ENCODE peak calls at places on chromosomes 5 and 9, in five cellular contexts. A is HepG2, I is GM12878, M is K562, C is upper lobe of left lung. J is an unnamed sample.
A peak's percentile ranks its signal among the peaks of the same experiment; 100 is the strongest.

GRCh38 chr5:67214036-67214435 is 17.4 kb upstream of the CD180 start:
- ATAC-seq in A (no peak), I (no peak), M (no peak), C (no peak), J (no peak)

GRCh38 chr5:56170557-56170956 is 62.6 kb downstream of the ANKRD55 start:
- ATAC-seq in A (no peak), I (no peak), M (no peak), C (peak; percentile 37), J (no peak)

GRCh38 chr5:62354028-62354874 is 48.2 kb downstream of the KIF2A start:
- ATAC-seq in A (peak; percentile 68), I (peak; percentile 92), M (peak; percentile 77), C (peak; percentile 72), J (no peak)

GRCh38 chr5:96794757-96795156 is 13.0 kb downstream of the ERAP1 start:
- ATAC-seq in A (no peak), I (no peak), M (no peak), C (no peak), J (no peak)

GRCh38 chr9:107584186-107584585 is 94.6 kb upstream of the KLF4 start:
- ATAC-seq in A (no peak), I (peak; percentile 48), M (no peak), C (no peak), J (no peak)

GRCh38 chr9:113536483-113537226 is 73.1 kb downstream of the RGS3 start:
- ATAC-seq in A (no peak), I (no peak), M (peak; percentile 8), C (peak; percentile 38), J (peak; percentile 76)

GRCh38 chr5:16690243-16690839 is 73.5 kb upstream of the RETREG1 start:
- ATAC-seq in A (peak; percentile 99), I (peak; percentile 97), M (peak; percentile 99), C (peak; percentile 56), J (no peak)

GRCh38 chr5:89728750-89729149 is 680.8 kb downstream of the CETN3 start:
- ATAC-seq in A (no peak), I (no peak), M (no peak), C (peak; percentile 64), J (peak; percentile 77)

GRCh38 chr9:130118841-130119520 is 53.2 kb upstream of the NCS1 start:
- ATAC-seq in A (no peak), I (no peak), M (no peak), C (peak; percentile 50), J (no peak)

GRCh38 chr9:826500-827280 is 14.8 kb upstream of the DMRT1 start:
- ATAC-seq in A (peak; percentile 42), I (no peak), M (no peak), C (no peak), J (no peak)

GRCh38 chr9:93210974-93211653 is 27.2 kb downstream of the WNK2 start:
- ATAC-seq in A (no peak), I (no peak), M (no peak), C (no peak), J (no peak)

GRCh38 chr5:143134269-143134668 is 269.2 kb downstream of the NR3C1 start:
- ATAC-seq in A (no peak), I (no peak), M (no peak), C (no peak), J (no peak)

GRCh38 chr9:87656485-87656884 is 69.4 kb upstream of the CTSL start:
- ATAC-seq in A (no peak), I (no peak), M (peak; percentile 51), C (peak; percentile 37), J (peak; percentile 65)

GRCh38 chr5:83900307-83900706 is 179.7 kb upstream of the HAPLN1 start:
- ATAC-seq in A (no peak), I (no peak), M (no peak), C (no peak), J (no peak)

GRCh38 chr5:157225463-157226422 is 40.2 kb upstream of the CYFIP2 start:
- ATAC-seq in A (no peak), I (peak; percentile 61), M (no peak), C (no peak), J (no peak)

GRCh38 chr9:37034320-37034937 is 361 bp upstream of the PAX5 start:
- ATAC-seq in A (peak; percentile 77), I (peak; percentile 47), M (no peak), C (peak; percentile 55), J (no peak)

GRCh38 chr5:52956014-52956413 is 33.1 kb upstream of the ITGA2 start:
- ATAC-seq in A (peak; percentile 77), I (no peak), M (no peak), C (no peak), J (no peak)

GRCh38 chr9:22683393-22684075 is 236.9 kb downstream of the DMRTA1 start:
- ATAC-seq in A (no peak), I (peak; percentile 78), M (no peak), C (peak; percentile 17), J (peak; percentile 42)

GRCh38 chr5:61362796-61363364 is 30.8 kb downstream of the ZSWIM6 start:
- ATAC-seq in A (peak; percentile 32), I (peak; percentile 70), M (peak; percentile 46), C (no peak), J (no peak)

GRCh38 chr5:30092548-30092947 is 1100.9 kb upstream of the CDH6 start:
- ATAC-seq in A (no peak), I (no peak), M (no peak), C (no peak), J (no peak)

GRCh38 chr5:116727248-116727647 is 152.6 kb upstream of the SEMA6A start:
- ATAC-seq in A (no peak), I (no peak), M (no peak), C (no peak), J (no peak)

GRCh38 chr9:91059713-91060112 is 258.1 kb downstream of the SYK start:
- ATAC-seq in A (no peak), I (no peak), M (no peak), C (no peak), J (no peak)

GRCh38 chr9:91060520-91061343 is 259.1 kb downstream of the SYK start:
- ATAC-seq in A (peak; percentile 91), I (no peak), M (no peak), C (peak; percentile 80), J (peak; percentile 83)

GRCh38 chr9:91063471-91063870 is 261.9 kb downstream of the SYK start:
- ATAC-seq in A (no peak), I (no peak), M (no peak), C (no peak), J (no peak)

GRCh38 chr9:91065231-91066041 is 263.8 kb downstream of the SYK start:
- ATAC-seq in A (peak; percentile 40), I (no peak), M (no peak), C (no peak), J (no peak)

GRCh38 chr9:91062281-91062680 is 260.7 kb downstream of the SYK start:
- ATAC-seq in A (no peak), I (no peak), M (no peak), C (no peak), J (no peak)
- TF ChIP-seq EP300 in A (no peak), I (no peak), M (no peak), C (no peak), J (no peak)

GRCh38 chr5:134396274-134396673 is 15.4 kb downstream of the CDKN2AIPNL start:
- ATAC-seq in A (peak; percentile 43), I (no peak), M (no peak), C (no peak), J (no peak)

GRCh38 chr5:134392301-134392700 is 19.4 kb downstream of the CDKN2AIPNL start:
- ATAC-seq in A (no peak), I (no peak), M (no peak), C (no peak), J (no peak)

GRCh38 chr5:134398609-134399155 is 13.0 kb downstream of the CDKN2AIPNL start:
- ATAC-seq in A (peak; percentile 23), I (no peak), M (no peak), C (no peak), J (no peak)

GRCh38 chr5:134394932-134395331 is 16.7 kb downstream of the CDKN2AIPNL start:
- ATAC-seq in A (no peak), I (no peak), M (no peak), C (no peak), J (no peak)

DNA sequence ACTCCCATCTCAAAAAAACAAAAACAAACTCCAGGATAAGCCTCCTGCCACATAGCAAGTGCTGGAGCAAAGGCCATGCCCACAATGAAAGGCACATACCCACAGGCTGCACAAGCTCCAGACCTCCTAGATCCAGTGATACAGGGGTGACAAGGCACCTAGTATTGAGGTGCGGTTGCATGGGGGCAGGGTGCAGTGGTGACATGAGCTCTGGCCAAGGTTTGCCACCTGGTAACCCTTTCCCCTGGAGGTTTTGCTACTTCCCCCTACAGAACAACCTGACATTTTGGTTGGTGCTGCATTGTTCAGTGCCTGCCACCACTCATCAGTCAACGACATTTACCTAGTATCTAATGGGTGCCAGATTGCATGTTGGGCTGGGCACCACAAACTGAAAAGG is 14.5 kb downstream of the CDKN2AIPNL start:
- ATAC-seq in A (peak; percentile 19), I (no peak), M (no peak), C (no peak), J (no peak)
- TF ChIP-seq POLR2AphosphoS5 in A (no peak), I (peak; percentile 50), M (no peak), C (no peak), J (no peak)

GRCh38 chr5:111691508-111691907 is 65.5 kb downstream of the NREP start:
- ATAC-seq in A (no peak), I (peak; percentile 52), M (no peak), C (no peak), J (no peak)

GRCh38 chr5:111694183-111694582 is 62.8 kb downstream of the NREP start:
- ATAC-seq in A (no peak), I (no peak), M (no peak), C (no peak), J (peak; percentile 65)

GRCh38 chr5:111691914-111692313 is 65.1 kb downstream of the NREP start:
- ATAC-seq in A (no peak), I (no peak), M (no peak), C (no peak), J (no peak)

GRCh38 chr5:111685969-111686368 is 71.0 kb downstream of the NREP start:
- ATAC-seq in A (peak; percentile 95), I (peak; percentile 52), M (peak; percentile 61), C (no peak), J (no peak)

DNA sequence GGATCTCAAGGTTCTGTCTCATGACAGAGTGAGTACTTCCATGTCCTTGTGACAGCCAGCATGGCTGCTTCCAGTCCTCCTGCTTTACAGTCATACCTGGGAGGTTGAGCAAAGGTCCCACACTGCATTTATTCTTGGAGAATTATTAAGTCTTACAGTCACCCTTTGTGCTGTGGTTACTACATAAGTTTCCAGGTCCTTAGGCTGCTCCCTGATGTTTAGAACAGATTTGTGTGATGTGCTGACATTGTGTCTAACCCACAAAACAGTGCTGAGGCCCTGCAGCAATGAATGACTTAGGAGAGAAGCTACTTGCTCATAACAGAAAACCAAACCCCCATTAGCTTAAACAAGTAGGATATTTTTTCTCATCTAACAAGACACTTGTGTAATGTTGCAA is 67.4 kb downstream of the NREP start:
- ATAC-seq in A (no peak), I (no peak), M (no peak), C (no peak), J (no peak)
- TF ChIP-seq EP300 in A (no peak), I (no peak), M (no peak), C (no peak), J (no peak)

DNA sequence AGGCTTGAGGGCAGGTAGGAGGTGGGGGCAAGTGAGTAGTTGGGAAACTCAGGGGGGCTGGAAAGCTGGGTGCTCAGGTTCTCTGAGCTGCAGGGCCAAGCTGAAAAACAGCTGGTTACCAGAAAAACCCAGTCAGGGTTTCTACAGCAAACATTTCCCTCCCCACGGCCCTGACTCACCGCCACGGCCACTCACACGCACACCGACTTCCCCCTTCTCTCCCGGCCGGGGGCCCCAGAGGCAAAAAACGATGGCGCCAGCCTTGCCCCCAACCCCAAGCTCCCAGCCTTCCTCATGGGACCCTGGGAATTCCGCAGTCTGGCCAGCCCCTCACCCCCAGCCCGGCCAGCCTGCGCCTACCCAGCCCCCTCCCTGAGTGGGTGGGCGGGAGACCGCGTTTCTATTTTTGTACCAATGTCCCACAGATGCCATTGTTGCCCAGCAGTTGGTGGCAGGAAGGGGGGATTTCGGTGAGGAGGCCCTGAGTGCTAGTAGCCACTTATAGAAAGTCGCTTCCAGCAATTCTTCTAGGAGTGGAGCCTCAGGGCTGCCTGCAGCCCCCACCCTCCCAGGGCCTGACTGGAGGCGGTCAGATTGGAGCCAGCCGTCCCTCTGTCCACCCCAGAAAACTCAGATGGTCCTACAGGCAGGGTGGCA is 18.4 kb downstream of the ENG start:
- ATAC-seq in A (no peak), I (no peak), M (peak; percentile 24), C (peak; percentile 59), J (no peak)
- TF ChIP-seq POLR2AphosphoS5 in A (no peak), I (no peak), M (no peak), C (no peak), J (no peak)

J was measured in gastroesophageal sphincter.